ENCODE peak calls at places on chromosome 14, in eight cellular contexts. E, I, R, G, D, F, M and T are unnamed samples.

GRCh38 chr14:89262041-89262440 is 155.0 kb downstream of the FOXN3 start:
- DNase-seq in E (no peak), I (no peak), R (no peak), G (no peak), D (no peak), F (no peak), M (no peak), T (no peak)

GRCh38 chr14:20412876-20413784 is at the start of gene TEP1:
- DNase-seq in E (peak; percentile 53), I (peak; percentile 91), R (peak; percentile 64), G (peak; percentile 95), D (peak; percentile 66), F (peak; percentile 32), M (peak; percentile 92), T (no peak)

GRCh38 chr14:95460647-95461478 is 55.6 kb downstream of the SYNE3 start:
- DNase-seq in E (peak; percentile 53), I (peak; percentile 77), R (no peak), G (peak; percentile 93), D (no peak), F (no peak), M (peak; percentile 58), T (no peak)

GRCh38 chr14:96627811-96628775 is 125.9 kb downstream of the PAPOLA start:
- DNase-seq in E (no peak), I (peak; percentile 10), R (no peak), G (no peak), D (peak; percentile 21), F (no peak), M (no peak), T (no peak)

GRCh38 chr14:75970989-75971388 is 10.8 kb downstream of the TGFB3 start:
- DNase-seq in E (no peak), I (no peak), R (no peak), G (no peak), D (no peak), F (no peak), M (no peak), T (no peak)

GRCh38 chr14:104288272-104288671 is 149.9 kb downstream of the KIF26A start:
- DNase-seq in E (no peak), I (no peak), R (no peak), G (no peak), D (no peak), F (no peak), M (no peak), T (no peak)

GRCh38 chr14:24612186-24612585 is 2.7 kb upstream of the GZMH start:
- DNase-seq in E (no peak), I (no peak), R (no peak), G (no peak), D (no peak), F (no peak), M (no peak), T (no peak)

GRCh38 chr14:106039400-106039799 is 513.0 kb downstream of the TMEM121 start:
- DNase-seq in E (no peak), I (no peak), R (peak; percentile 43), G (no peak), D (no peak), F (no peak), M (no peak), T (no peak)

GRCh38 chr14:56339855-56340701 is 221.9 kb downstream of the PELI2 start:
- DNase-seq in E (peak; percentile 79), I (peak; percentile 49), R (peak; percentile 35), G (peak; percentile 89), D (peak; percentile 52), F (peak; percentile 81), M (peak; percentile 48), T (peak; percentile 13)

GRCh38 chr14:100199240-100199860 is 39.6 kb upstream of the YY1 start:
- DNase-seq in E (no peak), I (peak; percentile 57), R (no peak), G (no peak), D (no peak), F (no peak), M (no peak), T (no peak)

GRCh38 chr14:59229653-59230406 is 41.4 kb downstream of the DAAM1 start:
- DNase-seq in E (no peak), I (no peak), R (no peak), G (no peak), D (no peak), F (no peak), M (no peak), T (no peak)

GRCh38 chr14:102187044-102187443 is 47.3 kb downstream of the WDR20 start:
- DNase-seq in E (peak; percentile 57), I (no peak), R (no peak), G (peak; percentile 82), D (no peak), F (peak; percentile 40), M (no peak), T (no peak)

GRCh38 chr14:69657961-69658360 is 46.6 kb downstream of the SUSD6 start:
- DNase-seq in E (no peak), I (peak; percentile 27), R (no peak), G (peak; percentile 74), D (no peak), F (no peak), M (peak; percentile 78), T (no peak)

GRCh38 chr14:23078692-23079116 is 16.2 kb downstream of the ACIN1 start:
- DNase-seq in E (peak; percentile 94), I (no peak), R (no peak), G (peak; percentile 89), D (peak; percentile 82), F (peak; percentile 87), M (peak; percentile 80), T (no peak)

GRCh38 chr14:100983710-100984109 is 80.2 kb upstream of the RTL1 start:
- DNase-seq in E (no peak), I (no peak), R (no peak), G (no peak), D (no peak), F (no peak), M (no peak), T (no peak)

GRCh38 chr14:36848213-36848612 is 186.6 kb downstream of the PAX9 start:
- DNase-seq in E (no peak), I (no peak), R (no peak), G (no peak), D (no peak), F (no peak), M (no peak), T (no peak)

GRCh38 chr14:49545716-49546115 is 40.5 kb downstream of the RPS29 start:
- DNase-seq in E (no peak), I (peak; percentile 50), R (no peak), G (no peak), D (no peak), F (no peak), M (no peak), T (no peak)

GRCh38 chr14:105066285-105067071 is 1.2 kb upstream of the GPR132 start:
- DNase-seq in E (no peak), I (no peak), R (no peak), G (no peak), D (no peak), F (no peak), M (no peak), T (no peak)

GRCh38 chr14:104865631-104866441 is 768 bp downstream of the CEP170B start:
- DNase-seq in E (peak; percentile 13), I (peak; percentile 93), R (peak; percentile 27), G (peak; percentile 93), D (peak; percentile 49), F (peak; percentile 11), M (peak; percentile 79), T (no peak)

GRCh38 chr14:54637270-54637669 is 70.3 kb downstream of the SAMD4A start:
- DNase-seq in E (no peak), I (no peak), R (no peak), G (no peak), D (no peak), F (no peak), M (no peak), T (no peak)